ENCODE peak calls at places on chromosomes 13 and 19, in nine cellular contexts. X is brain microvascular endothelial cell; K is left ventricle myocardium inferior; T is tibial nerve; O is neuronal stem cell; L is IMR-90; G is CD8-positive, alpha-beta memory T cell; U is GM23248; S is cardiac muscle cell. N is an unnamed sample. For H3K36me3, the result is how much of the 10 kb centered on the place peaks cover.

GRCh38 chr19:11408591-11408990 is 10.5 kb downstream of the RGL3 start:
- DNase-seq in X (no peak), K (no peak), T (no peak), O (no peak), L (no peak), G (no peak), U (no peak), S (no peak), N (no peak)

GRCh38 chr13:40485611-40486517 is 180.6 kb downstream of the FOXO1 start:
- DNase-seq in X (no peak), K (no peak), T (no peak), O (no peak), L (no peak), G (peak), U (no peak), S (no peak), N (no peak)

GRCh38 chr13:76723551-76724232 is 162.5 kb downstream of the KCTD12 start:
- DNase-seq in X (peak), K (peak), T (no peak), O (no peak), L (peak), G (no peak), U (peak), S (peak), N (peak)

GRCh38 chr13:39415403-39415802 is 187.6 kb downstream of the LHFPL6 start:
- DNase-seq in X (no peak), K (peak), T (no peak), O (no peak), L (peak), G (no peak), U (peak), S (peak), N (peak)

GRCh38 chr13:27663947-27664346 is 42.3 kb downstream of the POLR1D start:
- DNase-seq in X (no peak), K (no peak), T (no peak), O (no peak), L (no peak), G (no peak), U (no peak), S (no peak), N (no peak)

GRCh38 chr13:101576452-101576851 is 124.0 kb downstream of the ITGBL1 start:
- DNase-seq in X (peak), K (no peak), T (no peak), O (no peak), L (peak), G (no peak), U (no peak), S (no peak), N (peak)

GRCh38 chr13:47291116-47291656 is 394.3 kb upstream of the HTR2A start:
- DNase-seq in X (no peak), K (no peak), T (no peak), O (no peak), L (no peak), G (no peak), U (no peak), S (no peak), N (peak)

GRCh38 chr13:110109140-110109783 is 197.7 kb downstream of the COL4A1 start:
- DNase-seq in X (no peak), K (no peak), T (no peak), O (no peak), L (no peak), G (no peak), U (no peak), S (no peak), N (no peak)

GRCh38 chr19:22603518-22604440 is 30.3 kb upstream of the ZNF492 start:
- DNase-seq in X (no peak), K (no peak), T (no peak), O (no peak), L (no peak), G (no peak), U (no peak), S (no peak), N (no peak)

GRCh38 chr13:23372264-23372905 is 61.1 kb downstream of the SACS start:
- DNase-seq in X (peak), K (no peak), T (no peak), O (no peak), L (peak), G (no peak), U (peak), S (peak), N (no peak)
- H3K36me3 ChIP-seq in X (under half), K (under half), T (under half), O (under half), L (under half), G (under half), U (under half), S (under half), N (under half)

GRCh38 chr19:30118760-30119159 is 176.7 kb downstream of the URI1 start:
- DNase-seq in X (no peak), K (no peak), T (no peak), O (no peak), L (no peak), G (no peak), U (no peak), S (no peak), N (no peak)

GRCh38 chr19:30119180-30119920 is 177.3 kb downstream of the URI1 start:
- DNase-seq in X (no peak), K (no peak), T (no peak), O (no peak), L (no peak), G (no peak), U (no peak), S (no peak), N (no peak)

GRCh38 chr19:30116984-30117555 is 175.0 kb downstream of the URI1 start:
- DNase-seq in X (no peak), K (no peak), T (no peak), O (no peak), L (no peak), G (no peak), U (no peak), S (no peak), N (no peak)

GRCh38 chr19:30117636-30118145 is 175.7 kb downstream of the URI1 start:
- DNase-seq in X (no peak), K (no peak), T (no peak), O (no peak), L (no peak), G (no peak), U (no peak), S (no peak), N (no peak)

DNA sequence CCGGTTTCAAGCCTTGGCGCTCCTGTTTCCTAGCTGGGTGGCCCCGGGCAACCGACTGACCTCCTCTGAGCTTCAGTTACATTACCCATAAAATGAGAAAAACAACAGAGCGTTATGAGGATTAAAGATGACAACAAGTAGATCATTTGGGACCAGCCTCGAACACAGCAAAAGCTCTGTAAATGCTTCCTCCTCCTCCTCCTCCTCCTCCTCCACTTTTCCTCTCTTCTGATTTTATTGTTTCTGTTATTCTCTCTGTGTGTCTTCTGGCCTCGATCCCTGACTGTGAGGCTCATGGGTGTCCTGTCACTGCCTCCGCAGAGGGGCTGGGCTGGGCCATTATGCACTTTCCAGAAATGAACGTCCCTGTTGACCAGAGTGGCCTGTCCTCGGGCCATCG is 176.2 kb downstream of the URI1 start:
- DNase-seq in X (no peak), K (no peak), T (no peak), O (no peak), L (no peak), G (no peak), U (no peak), S (no peak), N (no peak)
- H3K36me3 ChIP-seq in X (under half), K (under half), T (under half), O (under half), L (under half), G (under half), U (under half), S (under half), N (under half)

GRCh38 chr19:49103331-49104085 is 10.7 kb upstream of the LIN7B start:
- DNase-seq in X (no peak), K (no peak), T (no peak), O (no peak), L (no peak), G (no peak), U (no peak), S (no peak), N (no peak)
- H3K36me3 ChIP-seq in X (half or more), K (half or more), T (half or more), O (half or more), L (half or more), G (half or more), U (under half), S (half or more), N (half or more)

GRCh38 chr19:3453840-3454239 is 26.5 kb downstream of the SMIM24 start:
- DNase-seq in X (no peak), K (no peak), T (no peak), O (no peak), L (no peak), G (no peak), U (no peak), S (no peak), N (no peak)
- H3K36me3 ChIP-seq in X (half or more), K (half or more), T (half or more), O (under half), L (half or more), G (under half), U (under half), S (under half), N (under half)

DNA sequence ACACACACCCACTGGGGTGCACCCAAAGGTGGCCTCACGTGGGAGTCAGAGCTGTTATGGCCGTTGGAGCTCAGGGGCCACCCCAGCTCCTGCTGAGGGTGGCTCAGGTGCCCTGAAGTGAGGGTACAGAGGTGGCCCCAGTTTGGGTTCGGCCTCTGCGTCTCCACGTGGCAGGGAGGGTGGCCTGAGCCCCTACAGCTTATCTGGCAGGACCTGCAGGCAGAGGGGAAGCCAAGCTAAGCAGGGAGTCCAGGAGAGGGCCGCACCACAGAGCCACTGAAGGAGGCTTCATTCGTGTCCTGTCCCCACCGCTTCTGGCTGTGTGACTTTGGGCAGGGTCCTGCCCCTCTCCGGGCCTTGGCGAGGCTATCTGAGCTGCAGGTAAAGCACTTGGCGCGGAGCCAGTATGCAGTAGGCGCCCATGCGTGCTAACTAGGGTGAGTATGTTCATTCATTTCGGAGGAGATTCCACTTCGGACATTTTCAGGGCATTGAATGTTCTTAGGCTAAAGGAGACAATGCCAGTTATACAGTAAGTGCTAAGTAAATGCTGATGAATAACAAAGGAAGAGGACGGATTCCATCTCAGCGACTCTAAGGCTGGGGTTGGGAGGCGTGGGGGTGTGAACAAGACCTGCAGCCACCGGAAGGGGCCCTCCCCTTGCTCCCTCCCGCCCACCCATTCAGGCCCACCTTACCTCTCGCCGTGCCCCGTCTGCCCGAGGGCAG is 4.9 kb downstream of the REX1BD start:
- DNase-seq in X (no peak), K (no peak), T (no peak), O (no peak), L (no peak), G (peak), U (peak), S (no peak), N (no peak)
- H3K36me3 ChIP-seq in X (under half), K (under half), T (under half), O (under half), L (under half), G (under half), U (under half), S (under half), N (under half)

N was measured in bronchial epithelial cell.